ENCODE peak calls at places on chromosomes 7 and 10, in seven cellular contexts. T is lower leg skin, V is transverse colon, X is MM.1S, D is cardiac muscle cell, M is endothelial cell, K is keratinocyte. B is an unnamed sample.

GRCh38 chr10:98404571-98405396 is 10.2 kb downstream of the PYROXD2 start:
- DNase-seq in T (no peak), V (no peak), D (no peak), K (no peak), M (no peak), X (no peak), B (peak)

GRCh38 chr7:82257118-82257695 is 186.4 kb downstream of the CACNA2D1 start:
- DNase-seq in T (no peak), X (no peak), K (no peak), D (no peak), V (no peak), M (no peak), B (no peak)

GRCh38 chr10:133257489-133258065 is 19.1 kb downstream of the ADAM8 start:
- DNase-seq in K (no peak), X (no peak), M (peak), V (peak), T (peak), D (peak), B (no peak)

GRCh38 chr10:16856567-16856966 is 39.3 kb upstream of the RSU1 start:
- DNase-seq in X (no peak), M (peak), T (no peak), V (no peak), K (no peak), D (no peak), B (no peak)

GRCh38 chr10:71600856-71601255 is 118.7 kb downstream of the C10orf105 start:
- DNase-seq in T (peak), V (no peak), X (no peak), M (no peak), D (no peak), K (no peak), B (no peak)

GRCh38 chr7:46603780-46604725 is 683.0 kb upstream of the IGFBP3 start:
- DNase-seq in X (no peak), T (peak), M (no peak), V (peak), D (peak), K (no peak), B (no peak)

GRCh38 chr7:16594061-16594460 is 51.5 kb downstream of the ANKMY2 start:
- DNase-seq in K (no peak), T (no peak), X (no peak), M (no peak), D (no peak), V (no peak), B (no peak)

GRCh38 chr10:71868192-71868697 is 17.2 kb upstream of the PSAP start:
- DNase-seq in D (no peak), X (peak), K (no peak), M (no peak), V (peak), T (peak), B (no peak)

GRCh38 chr10:25498645-25499044 is 323.8 kb downstream of the GPR158 start:
- DNase-seq in K (no peak), M (no peak), T (no peak), D (no peak), X (no peak), V (no peak), B (no peak)

GRCh38 chr10:122435212-122435827 is 19.1 kb upstream of the ARMS2 start:
- DNase-seq in M (no peak), T (no peak), V (no peak), D (peak), K (no peak), X (peak), B (no peak)

GRCh38 chr7:156906281-156906680 is 13.3 kb upstream of the LMBR1 start:
- DNase-seq in D (no peak), M (no peak), X (no peak), K (no peak), V (no peak), T (no peak), B (no peak)

GRCh38 chr7:33108591-33108930 is 643 bp downstream of the RP9 start:
- DNase-seq in V (peak), M (no peak), X (peak), D (no peak), K (no peak), T (no peak), B (no peak)

GRCh38 chr7:33107136-33108066 is 1.8 kb downstream of the RP9 start:
- DNase-seq in D (peak), K (no peak), T (no peak), V (peak), M (peak), X (peak), B (no peak)

GRCh38 chr7:33111614-33112013 is 2.4 kb upstream of the RP9 start:
- DNase-seq in X (no peak), T (no peak), M (no peak), K (no peak), D (no peak), V (no peak), B (no peak)

GRCh38 chr7:33108931-33109757 is at the start of gene RP9:
- DNase-seq in K (no peak), V (peak), D (peak), M (peak), T (peak), X (peak), B (peak)

GRCh38 chr7:33109758-33110238 is 594 bp upstream of the RP9 start:
- DNase-seq in M (no peak), D (no peak), K (no peak), X (no peak), V (no peak), T (no peak), B (no peak)
- TF ChIP-seq CTCF in M (no peak), D (no peak), K (no peak), X (no peak), V (no peak), T (no peak), B (no peak)

GRCh38 chr7:127938588-127938987 is 92.6 kb downstream of the LRRC4 start:
- DNase-seq in T (no peak), M (no peak), X (no peak), V (no peak), D (no peak), K (peak), B (no peak)
- TF ChIP-seq CTCF in T (no peak), M (no peak), X (no peak), V (no peak), D (no peak), K (no peak), B (no peak)

GRCh38 chr10:113899952-113900598 is 45.6 kb downstream of the NHLRC2 start:
- DNase-seq in T (no peak), D (no peak), M (no peak), V (no peak), X (no peak), K (no peak), B (no peak)
- TF ChIP-seq CTCF in T (no peak), D (no peak), M (no peak), V (no peak), X (no peak), K (no peak), B (no peak)

GRCh38 chr10:47269294-47269693 is 30.7 kb upstream of the GDF10 start:
- DNase-seq in T (no peak), D (peak), V (no peak), M (no peak), X (no peak), K (no peak), B (no peak)
- TF ChIP-seq CTCF in T (no peak), D (peak), V (no peak), M (peak), X (no peak), K (no peak), B (no peak)

GRCh38 chr7:136130819-136131637 is 153.9 kb upstream of the MTPN start:
- DNase-seq in V (no peak), K (no peak), D (no peak), M (no peak), T (no peak), X (no peak), B (no peak)

GRCh38 chr7:136138991-136139390 is 161.8 kb upstream of the MTPN start:
- DNase-seq in X (no peak), D (no peak), K (no peak), T (no peak), M (no peak), V (no peak), B (no peak)

GRCh38 chr7:136136906-136137305 is 159.7 kb upstream of the MTPN start:
- DNase-seq in X (no peak), K (no peak), D (no peak), M (no peak), T (no peak), V (no peak), B (no peak)

GRCh38 chr7:136133491-136133990 is 156.4 kb upstream of the MTPN start:
- DNase-seq in T (no peak), K (no peak), M (no peak), V (no peak), X (no peak), D (peak), B (no peak)

DNA sequence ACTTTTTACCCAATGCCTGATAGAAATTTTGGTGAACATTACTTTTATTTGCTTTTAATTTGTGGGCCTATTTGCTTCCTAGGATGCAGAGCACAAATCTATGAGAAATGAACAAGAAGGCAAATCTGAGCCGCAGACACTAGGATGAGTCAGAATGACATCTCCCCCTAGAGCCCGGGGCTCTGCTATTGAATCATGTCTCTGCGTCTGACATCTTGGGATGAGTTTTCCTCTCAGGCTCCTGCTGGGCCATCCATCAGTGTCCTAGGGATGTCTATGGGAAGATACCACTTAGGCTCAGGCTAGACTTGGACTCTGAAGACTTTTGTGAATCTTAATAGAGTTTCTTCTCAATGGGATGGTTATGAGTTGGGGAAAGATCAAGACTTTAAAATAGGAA is 157.3 kb upstream of the MTPN start:
- DNase-seq in M (no peak), X (no peak), D (no peak), K (no peak), T (no peak), V (no peak), B (no peak)
- TF ChIP-seq CTCF in M (no peak), X (no peak), D (no peak), K (no peak), T (no peak), V (no peak), B (no peak)

DNA sequence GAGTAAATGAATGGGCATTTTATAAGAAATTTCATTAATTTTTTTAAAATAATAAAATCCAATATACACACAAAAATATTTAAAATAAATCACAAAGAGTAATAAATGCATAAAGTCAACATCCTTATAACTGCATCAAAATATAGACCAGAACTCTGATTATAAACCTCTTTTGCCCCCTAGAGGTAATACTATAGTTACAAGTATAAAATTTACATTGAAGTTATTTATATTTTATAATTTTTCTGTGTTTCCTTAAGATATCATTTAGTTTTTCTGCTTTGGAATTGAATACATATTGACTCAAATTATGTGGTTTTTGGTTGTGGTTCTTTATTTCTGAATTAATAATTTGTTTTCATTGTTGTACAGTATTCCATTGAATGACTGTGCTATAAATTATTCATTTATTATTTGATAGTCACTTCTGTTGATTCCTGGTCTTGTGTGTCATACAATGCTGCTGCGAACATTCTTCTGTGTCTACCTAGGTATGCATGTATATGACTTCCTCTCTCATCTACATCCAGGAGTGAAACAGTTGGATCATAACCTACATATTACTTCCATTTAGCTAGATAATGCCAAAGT is 673.6 kb downstream of the IPMK start:
- DNase-seq in T (no peak), V (no peak), X (no peak), M (no peak), K (no peak), D (no peak), B (no peak)
- TF ChIP-seq CTCF in T (no peak), V (no peak), X (no peak), M (peak), K (no peak), D (no peak), B (no peak)

GRCh38 chr10:60502621-60503020 is 112.9 kb upstream of the ANK3 start:
- DNase-seq in M (no peak), T (no peak), D (no peak), X (no peak), V (no peak), K (no peak), B (no peak)
- TF ChIP-seq CTCF in M (no peak), T (no peak), D (no peak), X (no peak), V (no peak), K (no peak), B (no peak)

GRCh38 chr7:129499915-129500463 is 2.3 kb upstream of the SMKR1 start:
- DNase-seq in K (no peak), D (no peak), T (no peak), V (no peak), M (no peak), X (peak), B (peak)
- TF ChIP-seq CTCF in K (no peak), D (no peak), T (no peak), V (no peak), M (no peak), X (no peak), B (no peak)

DNA sequence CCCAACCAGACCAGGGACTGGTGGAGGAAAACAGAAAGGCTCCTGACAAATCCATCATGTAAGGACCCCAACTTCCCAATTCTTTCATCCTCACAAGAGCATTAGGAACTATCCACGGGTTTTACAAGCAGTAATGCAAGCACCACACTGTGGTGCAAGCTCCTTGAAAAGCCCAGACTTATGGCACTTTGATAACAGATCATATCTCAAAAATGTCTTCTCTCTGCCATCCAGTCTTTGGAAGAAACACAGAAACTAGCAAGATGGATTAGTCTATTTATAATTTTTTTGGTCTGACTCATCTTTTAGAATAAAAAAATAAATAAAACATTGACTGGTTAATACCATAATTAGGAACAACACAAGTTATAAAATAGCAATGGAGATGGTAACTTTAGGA is 49.1 kb upstream of the CALD1 start:
- DNase-seq in V (no peak), D (no peak), X (no peak), T (no peak), M (no peak), K (no peak), B (no peak)
- TF ChIP-seq CTCF in V (no peak), D (no peak), X (no peak), T (no peak), M (no peak), K (no peak), B (no peak)

DNA sequence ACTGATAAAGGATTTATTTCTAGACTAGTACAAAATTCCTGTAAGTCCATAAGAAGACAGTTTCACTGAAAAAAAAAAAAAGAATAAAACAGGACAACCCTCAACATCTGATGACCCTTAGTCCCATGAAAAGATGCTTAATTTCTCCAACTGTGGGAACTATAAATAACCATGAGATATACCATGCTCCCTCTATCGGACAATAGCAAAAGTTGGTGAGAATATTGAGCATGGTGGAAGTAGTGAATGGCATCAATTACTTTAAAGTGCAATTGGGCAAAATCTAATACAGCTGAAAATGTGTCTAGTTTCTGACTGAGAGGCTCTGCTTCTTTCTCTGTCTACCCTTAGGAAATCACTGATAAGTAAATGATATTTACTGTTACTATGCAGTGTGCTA is 348.8 kb downstream of the SUGCT start:
- DNase-seq in X (no peak), V (no peak), K (no peak), T (no peak), D (no peak), M (no peak), B (no peak)
- TF ChIP-seq CTCF in X (peak), V (no peak), K (no peak), T (no peak), D (peak), M (no peak), B (no peak)